ENCODE peak calls at places on chromosomes 11 and 22, in eight cellular contexts. One of them, this sample, is unnamed.
A peak's percentile ranks its signal among the peaks of the same experiment; 100 is the strongest.

GRCh38 chr11:79335681-79336080 is 105.1 kb downstream of the TENM4 start:
- DNase-seq in WTC11: no peak
- DNase-seq in fibroblast of mammary gland: no peak
- DNase-seq in mammary epithelial cell: no peak
- DNase-seq in activated CD4-positive, alpha-beta T cell treated with anti-CD3 and anti-CD28 coated beads, Interleukin-2, amount 10 ng/mL, durations not matched to agents 7 days and 5 days: no peak
- DNase-seq in Calu3: no peak
- DNase-seq in NCI-H1436 treated with DMSO at 0.1 percent for 48 hours: no peak
- DNase-seq in GM12891: no peak
- DNase-seq in this sample: no peak

GRCh38 chr22:19756288-19757128 is 4.1 kb upstream of the TBX1 start:
- DNase-seq in activated CD4-positive, alpha-beta T cell treated with anti-CD3 and anti-CD28 coated beads, Interleukin-2, amount 10 ng/mL, durations not matched to agents 7 days and 5 days: peak; percentile 75
- DNase-seq in fibroblast of mammary gland: no peak
- DNase-seq in mammary epithelial cell: peak; percentile 48
- DNase-seq in GM12891: peak; percentile 86
- DNase-seq in Calu3: peak; percentile 82
- DNase-seq in WTC11: peak; percentile 70
- DNase-seq in NCI-H1436 treated with DMSO at 0.1 percent for 48 hours: no peak
- DNase-seq in this sample: peak; percentile 68

GRCh38 chr11:24239016-24239720 is 257.7 kb upstream of the LUZP2 start:
- DNase-seq in activated CD4-positive, alpha-beta T cell treated with anti-CD3 and anti-CD28 coated beads, Interleukin-2, amount 10 ng/mL, durations not matched to agents 7 days and 5 days: no peak
- DNase-seq in GM12891: no peak
- DNase-seq in Calu3: no peak
- DNase-seq in fibroblast of mammary gland: peak; percentile 77
- DNase-seq in NCI-H1436 treated with DMSO at 0.1 percent for 48 hours: no peak
- DNase-seq in WTC11: no peak
- DNase-seq in mammary epithelial cell: no peak
- DNase-seq in this sample: no peak

GRCh38 chr11:97610000-97610399 is 1220.2 kb downstream of the JRKL start:
- DNase-seq in GM12891: no peak
- DNase-seq in activated CD4-positive, alpha-beta T cell treated with anti-CD3 and anti-CD28 coated beads, Interleukin-2, amount 10 ng/mL, durations not matched to agents 7 days and 5 days: no peak
- DNase-seq in Calu3: no peak
- DNase-seq in fibroblast of mammary gland: no peak
- DNase-seq in mammary epithelial cell: no peak
- DNase-seq in NCI-H1436 treated with DMSO at 0.1 percent for 48 hours: no peak
- DNase-seq in WTC11: peak; percentile 18
- DNase-seq in this sample: no peak

GRCh38 chr11:19493446-19493845 is 219.2 kb upstream of the NAV2 start:
- DNase-seq in GM12891: no peak
- DNase-seq in NCI-H1436 treated with DMSO at 0.1 percent for 48 hours: peak; percentile 84
- DNase-seq in Calu3: no peak
- DNase-seq in WTC11: no peak
- DNase-seq in fibroblast of mammary gland: no peak
- DNase-seq in mammary epithelial cell: no peak
- DNase-seq in activated CD4-positive, alpha-beta T cell treated with anti-CD3 and anti-CD28 coated beads, Interleukin-2, amount 10 ng/mL, durations not matched to agents 7 days and 5 days: no peak
- DNase-seq in this sample: peak; percentile 63

GRCh38 chr11:128772814-128773213 is 78.9 kb downstream of the FLI1 start:
- DNase-seq in GM12891: no peak
- DNase-seq in Calu3: peak; percentile 18
- DNase-seq in fibroblast of mammary gland: no peak
- DNase-seq in activated CD4-positive, alpha-beta T cell treated with anti-CD3 and anti-CD28 coated beads, Interleukin-2, amount 10 ng/mL, durations not matched to agents 7 days and 5 days: peak; percentile 31
- DNase-seq in NCI-H1436 treated with DMSO at 0.1 percent for 48 hours: no peak
- DNase-seq in WTC11: no peak
- DNase-seq in mammary epithelial cell: no peak
- DNase-seq in this sample: peak; percentile 71

GRCh38 chr11:124285610-124286344 is 28.0 kb downstream of the OR8D1 start:
- DNase-seq in NCI-H1436 treated with DMSO at 0.1 percent for 48 hours: no peak
- DNase-seq in activated CD4-positive, alpha-beta T cell treated with anti-CD3 and anti-CD28 coated beads, Interleukin-2, amount 10 ng/mL, durations not matched to agents 7 days and 5 days: no peak
- DNase-seq in WTC11: no peak
- DNase-seq in fibroblast of mammary gland: peak; percentile 84
- DNase-seq in Calu3: no peak
- DNase-seq in GM12891: no peak
- DNase-seq in mammary epithelial cell: peak; percentile 70
- DNase-seq in this sample: no peak

GRCh38 chr11:132463941-132464340 is 1068.4 kb downstream of the OPCML start:
- DNase-seq in NCI-H1436 treated with DMSO at 0.1 percent for 48 hours: no peak
- DNase-seq in WTC11: no peak
- DNase-seq in GM12891: no peak
- DNase-seq in Calu3: no peak
- DNase-seq in mammary epithelial cell: no peak
- DNase-seq in activated CD4-positive, alpha-beta T cell treated with anti-CD3 and anti-CD28 coated beads, Interleukin-2, amount 10 ng/mL, durations not matched to agents 7 days and 5 days: no peak
- DNase-seq in fibroblast of mammary gland: no peak
- DNase-seq in this sample: no peak

GRCh38 chr11:72833792-72834501 is 19.7 kb downstream of the ATG16L2 start:
- DNase-seq in Calu3: no peak
- DNase-seq in GM12891: no peak
- DNase-seq in NCI-H1436 treated with DMSO at 0.1 percent for 48 hours: no peak
- DNase-seq in activated CD4-positive, alpha-beta T cell treated with anti-CD3 and anti-CD28 coated beads, Interleukin-2, amount 10 ng/mL, durations not matched to agents 7 days and 5 days: no peak
- DNase-seq in WTC11: no peak
- DNase-seq in fibroblast of mammary gland: no peak
- DNase-seq in mammary epithelial cell: no peak
- DNase-seq in this sample: no peak

This sample was measured in OCI-LY7.